ENCODE peak calls at places on chromosomes 13 and 19, in six cellular contexts. Q is suprapubic skin, D is endothelial cell, M is WTC11, X is ascending aorta, C is uterus. S is an unnamed sample.

GRCh38 chr13:99992912-99993311 is 11.3 kb downstream of the ZIC2 start:
- DNase-seq in Q (no peak), D (no peak), M (no peak), X (no peak), C (no peak), S (no peak)

GRCh38 chr19:31955884-31956283 is 389.5 kb upstream of the ZNF507 start:
- DNase-seq in Q (no peak), D (no peak), M (no peak), X (no peak), C (no peak), S (no peak)

GRCh38 chr19:1410136-1410786 is 2.9 kb downstream of the DAZAP1 start:
- DNase-seq in Q (no peak), D (no peak), M (no peak), X (no peak), C (no peak), S (no peak)

GRCh38 chr13:33015791-33016323 is 366 bp upstream of the KL start:
- DNase-seq in Q (peak), D (peak), M (peak), X (no peak), C (peak), S (peak)

GRCh38 chr13:78611040-78611439 is 7.7 kb upstream of the POU4F1 start:
- DNase-seq in Q (no peak), D (no peak), M (no peak), X (no peak), C (no peak), S (no peak)

GRCh38 chr13:99657848-99658265 is 156.6 kb downstream of the TM9SF2 start:
- DNase-seq in Q (no peak), D (peak), M (peak), X (no peak), C (peak), S (peak)

GRCh38 chr13:110711778-110712070 is 1.8 kb upstream of the ING1 start:
- DNase-seq in Q (no peak), D (no peak), M (no peak), X (no peak), C (no peak), S (no peak)

GRCh38 chr19:45171211-45171623 is 6.8 kb downstream of the TRAPPC6A start:
- DNase-seq in Q (no peak), D (peak), M (no peak), X (no peak), C (no peak), S (no peak)

GRCh38 chr13:53023246-53023645 is 5.4 kb upstream of the OLFM4 start:
- DNase-seq in Q (no peak), D (no peak), M (no peak), X (no peak), C (no peak), S (no peak)

GRCh38 chr13:35157143-35157755 is 215.2 kb downstream of the NBEA start:
- DNase-seq in Q (no peak), D (peak), M (peak), X (no peak), C (no peak), S (peak)

GRCh38 chr19:3028305-3029069 is 593 bp downstream of the TLE2 start:
- DNase-seq in Q (no peak), D (no peak), M (peak), X (no peak), C (no peak), S (no peak)

GRCh38 chr13:37995052-37995451 is 125.5 kb upstream of the TRPC4 start:
- DNase-seq in Q (no peak), D (peak), M (no peak), X (no peak), C (no peak), S (peak)

GRCh38 chr13:47908200-47908902 is 92.7 kb downstream of the SUCLA2 start:
- DNase-seq in Q (no peak), D (no peak), M (no peak), X (no peak), C (no peak), S (no peak)

GRCh38 chr19:38073806-38074685 is 150.0 kb downstream of the DPF1 start:
- DNase-seq in Q (no peak), D (peak), M (peak), X (no peak), C (no peak), S (peak)

GRCh38 chr13:46386996-46387851 is at the start of gene RUBCNL:
- DNase-seq in Q (no peak), D (peak), M (peak), X (no peak), C (peak), S (peak)

GRCh38 chr19:45423589-45424190 is at the start of gene ERCC1:
- DNase-seq in Q (no peak), D (peak), M (peak), X (peak), C (peak), S (peak)

GRCh38 chr19:22472180-22472637 is 50.1 kb upstream of the ZNF98 start:
- DNase-seq in Q (no peak), D (no peak), M (no peak), X (no peak), C (no peak), S (no peak)

GRCh38 chr13:41389580-41389979 is 67.8 kb upstream of the RGCC start:
- DNase-seq in Q (no peak), D (no peak), M (no peak), X (no peak), C (no peak), S (no peak)

GRCh38 chr13:32538234-32538620 is 368 bp downstream of the N4BP2L2 start:
- DNase-seq in Q (peak), D (peak), M (peak), X (peak), C (no peak), S (peak)

GRCh38 chr13:38941353-38941945 is 49.2 kb downstream of the STOML3 start:
- DNase-seq in Q (no peak), D (no peak), M (no peak), X (no peak), C (no peak), S (no peak)

GRCh38 chr19:50728084-50728737 is 5.0 kb downstream of the CLEC11A start:
- DNase-seq in Q (peak), D (peak), M (peak), X (peak), C (peak), S (peak)

GRCh38 chr19:51688665-51689571 is 4.2 kb upstream of the SPACA6 start:
- DNase-seq in Q (peak), D (peak), M (peak), X (peak), C (peak), S (peak)

GRCh38 chr19:9857920-9858746 is 23.0 kb downstream of the PIN1 start:
- DNase-seq in Q (no peak), D (no peak), M (no peak), X (no peak), C (no peak), S (no peak)

GRCh38 chr19:40622773-40623075 is 21.6 kb downstream of the LTBP4 start:
- DNase-seq in Q (no peak), D (no peak), M (no peak), X (peak), C (no peak), S (no peak)

GRCh38 chr19:30851646-30852045 is 479.5 kb downstream of the ZNF536 start:
- DNase-seq in Q (no peak), D (no peak), M (no peak), X (no peak), C (no peak), S (no peak)

GRCh38 chr13:36789730-36790129 is 29.3 kb upstream of the RFXAP start:
- DNase-seq in Q (no peak), D (no peak), M (no peak), X (no peak), C (no peak), S (no peak)

GRCh38 chr19:43820098-43820860 is 6.8 kb upstream of the ZNF283 start:
- DNase-seq in Q (no peak), D (no peak), M (peak), X (peak), C (peak), S (no peak)

GRCh38 chr19:7942981-7943443 is 454 bp downstream of the TIMM44 start:
- DNase-seq in Q (peak), D (no peak), M (no peak), X (no peak), C (no peak), S (no peak)

GRCh38 chr13:95121516-95121915 is 179.7 kb downstream of the ABCC4 start:
- DNase-seq in Q (no peak), D (no peak), M (no peak), X (no peak), C (no peak), S (no peak)

GRCh38 chr13:66349945-66350344 is 880.2 kb downstream of the PCDH9 start:
- DNase-seq in Q (no peak), D (no peak), M (no peak), X (no peak), C (no peak), S (no peak)

GRCh38 chr13:66344770-66345367 is 885.3 kb downstream of the PCDH9 start:
- DNase-seq in Q (no peak), D (no peak), M (no peak), X (no peak), C (no peak), S (no peak)

GRCh38 chr13:66345988-66346387 is 884.1 kb downstream of the PCDH9 start:
- DNase-seq in Q (no peak), D (no peak), M (no peak), X (no peak), C (no peak), S (no peak)

GRCh38 chr13:66348745-66349720 is 881.1 kb downstream of the PCDH9 start:
- DNase-seq in Q (no peak), D (no peak), M (no peak), X (no peak), C (no peak), S (no peak)

DNA sequence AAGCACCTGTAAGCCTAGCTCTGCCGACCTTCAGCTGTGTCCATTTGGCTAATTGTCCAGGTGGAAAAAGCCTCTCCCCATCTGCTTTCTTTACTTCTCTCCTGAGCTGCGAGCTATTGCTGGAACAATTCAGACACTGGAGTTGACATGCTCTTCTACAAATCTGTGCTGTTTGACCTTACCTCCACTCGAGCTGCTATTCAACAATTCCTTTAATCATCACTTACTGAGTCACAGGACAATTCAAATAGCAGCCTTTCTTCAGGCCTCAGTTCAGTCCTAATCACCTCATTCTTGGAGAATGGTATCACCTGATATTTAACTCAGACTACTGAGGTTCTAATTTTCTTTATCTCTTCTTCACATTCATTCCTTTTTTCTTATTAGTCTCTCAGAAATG is 882.4 kb downstream of the PCDH9 start:
- DNase-seq in Q (no peak), D (no peak), M (no peak), X (no peak), C (no peak), S (no peak)
- TF ChIP-seq CTCF in Q (no peak), D (no peak), M (no peak), X (no peak), C (no peak), S (no peak)

DNA sequence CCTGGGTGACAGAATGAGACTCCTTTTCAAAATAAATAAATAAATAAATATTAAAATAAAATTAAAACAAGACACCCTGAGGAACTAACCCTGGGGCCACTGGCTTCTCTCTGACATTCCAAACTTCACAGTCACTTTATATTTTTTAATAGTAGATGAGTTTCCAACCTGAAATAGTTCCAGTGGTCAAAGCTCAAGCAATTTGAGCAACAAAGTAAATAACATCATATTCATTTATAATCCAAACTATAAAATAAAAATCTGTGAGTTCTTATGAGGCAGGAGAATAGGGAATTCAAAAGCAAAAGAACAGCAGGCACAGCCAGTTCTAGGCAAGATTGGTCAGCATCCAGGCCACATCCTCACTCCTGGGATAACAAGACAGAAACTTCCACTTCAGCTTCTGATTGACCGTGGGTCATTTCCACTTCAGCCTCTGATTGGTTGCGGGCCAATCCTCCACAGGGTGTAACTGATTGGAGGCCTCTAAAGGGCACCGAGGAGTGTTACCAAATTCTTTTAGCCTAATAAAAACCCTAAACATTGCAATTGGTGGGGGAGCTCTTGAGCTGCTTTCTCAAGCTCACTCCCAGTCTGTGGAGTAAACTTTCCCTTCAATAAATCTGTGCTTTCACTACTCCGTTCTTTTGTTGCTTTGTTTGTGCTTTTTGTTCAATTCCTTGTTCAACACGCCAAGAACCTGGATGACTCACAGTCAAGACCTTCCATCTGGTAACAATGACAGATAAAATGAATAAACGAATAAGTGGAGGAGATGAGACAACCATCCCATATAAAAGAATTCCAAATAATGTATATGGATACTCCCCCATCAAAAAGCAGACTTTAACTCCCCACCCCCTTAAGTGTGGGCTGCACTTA is 42.5 kb upstream of the AMER2 start:
- DNase-seq in Q (no peak), D (no peak), M (no peak), X (peak), C (peak), S (no peak)
- TF ChIP-seq CTCF in Q (no peak), D (no peak), M (no peak), X (no peak), C (no peak), S (no peak)

DNA sequence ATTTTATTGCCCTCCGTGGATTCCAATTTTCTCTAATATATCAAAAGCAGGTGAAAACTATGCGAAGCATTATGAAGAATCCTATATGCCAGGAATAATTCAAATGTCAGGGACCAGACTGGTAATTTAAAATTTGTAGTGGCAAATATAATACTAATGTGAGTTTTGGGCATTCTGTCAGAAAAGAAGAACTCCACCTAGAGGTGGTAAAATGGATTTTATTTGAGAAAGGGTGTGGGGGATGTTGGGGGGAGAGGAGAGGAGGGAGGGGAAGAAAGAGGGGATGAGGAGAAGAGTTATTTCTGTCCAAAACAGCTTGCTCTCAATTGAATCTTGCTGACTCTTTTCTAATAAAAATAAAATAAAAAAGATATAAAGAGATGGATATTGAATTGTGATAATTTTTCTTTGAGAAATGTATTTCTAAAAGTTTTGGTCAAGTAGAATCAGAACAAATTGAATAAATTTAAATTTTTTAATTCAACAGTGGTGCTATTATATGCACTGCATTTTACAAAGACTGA is 929.3 kb upstream of the SLITRK5 start:
- DNase-seq in Q (no peak), D (no peak), M (no peak), X (no peak), C (no peak), S (no peak)
- TF ChIP-seq CTCF in Q (no peak), D (peak), M (no peak), X (no peak), C (no peak), S (no peak)

DNA sequence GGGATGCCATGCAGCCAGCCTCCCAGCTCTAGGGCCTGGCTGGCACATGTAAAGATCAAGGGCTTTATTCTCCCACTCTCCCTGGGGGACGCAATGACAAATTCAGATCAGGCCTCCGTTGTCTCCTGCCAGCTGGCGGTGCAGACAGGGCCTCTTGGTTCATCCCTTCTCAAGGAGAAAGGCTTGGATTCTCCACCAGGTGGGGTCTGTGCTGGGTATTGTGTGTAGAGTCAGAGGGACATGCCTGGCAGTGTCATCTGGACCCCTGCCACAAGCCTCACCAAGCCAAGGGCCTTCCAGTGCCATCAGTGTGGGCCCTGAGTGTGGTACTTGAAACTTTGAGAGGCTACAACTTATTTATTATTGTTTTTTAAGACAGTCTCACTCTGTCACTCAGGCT is 8.4 kb upstream of the PTPRS start:
- DNase-seq in Q (no peak), D (no peak), M (peak), X (no peak), C (no peak), S (no peak)
- TF ChIP-seq CTCF in Q (no peak), D (no peak), M (no peak), X (no peak), C (no peak), S (no peak)